ENCODE peak calls at places on chromosomes 13 and 19, in six cellular contexts. M, Q, X, I, W and Z are unnamed samples.

GRCh38 chr19:18495204-18495911 is 26.5 kb downstream of the ELL start:
- DNase-seq in M (no peak), Q (no peak), X (no peak), I (no peak), W (no peak), Z (no peak)

GRCh38 chr13:51761638-51762350 is 42.2 kb downstream of the DHRS12 start:
- DNase-seq in M (no peak), Q (no peak), X (no peak), I (no peak), W (no peak), Z (no peak)

GRCh38 chr19:9523885-9524474 is 14.5 kb downstream of the ZNF426 start:
- DNase-seq in M (no peak), Q (no peak), X (no peak), I (no peak), W (no peak), Z (no peak)

GRCh38 chr13:24863748-24864540 is 100.0 kb downstream of the RNF17 start:
- DNase-seq in M (no peak), Q (no peak), X (no peak), I (no peak), W (no peak), Z (no peak)

GRCh38 chr13:43119206-43119605 is 95.8 kb downstream of the DNAJC15 start:
- DNase-seq in M (no peak), Q (no peak), X (no peak), I (no peak), W (no peak), Z (no peak)

GRCh38 chr13:39536906-39537305 is 66.1 kb downstream of the LHFPL6 start:
- DNase-seq in M (no peak), Q (no peak), X (no peak), I (no peak), W (no peak), Z (no peak)

GRCh38 chr13:111242585-111242984 is 77.9 kb upstream of the TEX29 start:
- DNase-seq in M (no peak), Q (no peak), X (no peak), I (no peak), W (no peak), Z (no peak)

GRCh38 chr13:26112843-26113242 is 61.0 kb upstream of the SHISA2 start:
- DNase-seq in M (no peak), Q (no peak), X (no peak), I (no peak), W (no peak), Z (no peak)

GRCh38 chr19:49502866-49503581 is 6.8 kb downstream of the RPS11 start:
- DNase-seq in M (no peak), Q (no peak), X (peak), I (peak), W (peak), Z (peak)

GRCh38 chr19:40690699-40691420 is 409 bp upstream of the NUMBL start:
- DNase-seq in M (peak), Q (peak), X (peak), I (peak), W (peak), Z (peak)

GRCh38 chr19:57559008-57559403 is 657 bp downstream of the ZNF550 start:
- DNase-seq in M (no peak), Q (peak), X (no peak), I (no peak), W (no peak), Z (no peak)

GRCh38 chr13:30338331-30338851 is 31.0 kb upstream of the KATNAL1 start:
- DNase-seq in M (no peak), Q (no peak), X (no peak), I (no peak), W (no peak), Z (no peak)

GRCh38 chr19:13022859-13023636 is 27.8 kb downstream of the NFIX start:
- DNase-seq in M (no peak), Q (no peak), X (peak), I (no peak), W (peak), Z (peak)

GRCh38 chr19:3968556-3969434 is 2.1 kb downstream of the DAPK3 start:
- DNase-seq in M (no peak), Q (no peak), X (peak), I (peak), W (peak), Z (peak)

GRCh38 chr19:16875584-16876555 is 12.9 kb upstream of the F2RL3 start:
- DNase-seq in M (no peak), Q (no peak), X (no peak), I (no peak), W (no peak), Z (no peak)

GRCh38 chr13:35744566-35745203 is 268.2 kb upstream of the MAB21L1 start:
- DNase-seq in M (no peak), Q (no peak), X (no peak), I (no peak), W (no peak), Z (no peak)

GRCh38 chr19:33514885-33515485 is 6.6 kb downstream of the PEPD start:
- DNase-seq in M (no peak), Q (no peak), X (no peak), I (no peak), W (peak), Z (no peak)

GRCh38 chr13:20825476-20825875 is 51.7 kb upstream of the EEF1AKMT1 start:
- DNase-seq in M (no peak), Q (no peak), X (no peak), I (no peak), W (peak), Z (no peak)

GRCh38 chr19:51687791-51688664 is 5.1 kb upstream of the SPACA6 start:
- DNase-seq in M (no peak), Q (no peak), X (peak), I (no peak), W (no peak), Z (peak)

GRCh38 chr13:77751513-77752456 is 54.3 kb downstream of the SLAIN1 start:
- DNase-seq in M (peak), Q (peak), X (no peak), I (peak), W (peak), Z (peak)

GRCh38 chr19:49676136-49676689 is 858 bp upstream of the PRMT1 start:
- DNase-seq in M (no peak), Q (no peak), X (peak), I (peak), W (peak), Z (peak)

GRCh38 chr19:38834104-38834490 is 2.5 kb upstream of the ECH1 start:
- DNase-seq in M (no peak), Q (no peak), X (no peak), I (no peak), W (no peak), Z (no peak)